ENCODE peak calls at places on chromosomes 11 and 22, in seven cellular contexts. A, Y, W, K, B, E and O are unnamed samples.

GRCh38 chr11:125621995-125622394 is 3.0 kb upstream of the CHEK1 start:
- DNase-seq in K (no peak), Y (peak), W (peak), E (no peak), B (no peak), A (no peak), O (no peak)

GRCh38 chr11:75320046-75320618 is 31.3 kb downstream of the ARRB1 start:
- DNase-seq in K (no peak), Y (no peak), B (no peak), A (no peak), W (no peak), E (no peak), O (no peak)

GRCh38 chr22:19919701-19920363 is 21.7 kb upstream of the COMT start:
- DNase-seq in E (no peak), K (no peak), B (no peak), A (no peak), W (no peak), Y (no peak), O (no peak)

GRCh38 chr11:14342906-14343305 is 16.1 kb downstream of the RRAS2 start:
- DNase-seq in A (no peak), E (no peak), K (no peak), B (no peak), W (peak), Y (no peak), O (no peak)

GRCh38 chr11:593347-593746 is 17.1 kb downstream of the PHRF1 start:
- DNase-seq in Y (no peak), A (no peak), W (no peak), K (no peak), B (no peak), E (no peak), O (no peak)

GRCh38 chr11:15665368-15665871 is 550.7 kb downstream of the INSC start:
- DNase-seq in W (peak), B (no peak), A (no peak), E (no peak), Y (peak), K (no peak), O (no peak)

GRCh38 chr11:46475041-46475925 is 83.7 kb upstream of the CHRM4 start:
- DNase-seq in E (no peak), Y (no peak), B (no peak), W (no peak), K (no peak), A (no peak), O (no peak)

GRCh38 chr22:46829140-46829891 is 66.9 kb downstream of the TBC1D22A start:
- DNase-seq in B (no peak), K (no peak), W (peak), Y (peak), A (no peak), E (no peak), O (no peak)

GRCh38 chr11:19281041-19281440 is 40.3 kb upstream of the E2F8 start:
- DNase-seq in W (no peak), B (no peak), K (no peak), A (no peak), E (no peak), Y (no peak), O (no peak)

GRCh38 chr11:130434521-130435223 is 6.3 kb upstream of the ADAMTS8 start:
- DNase-seq in Y (peak), B (peak), K (peak), A (peak), E (peak), W (peak), O (peak)

GRCh38 chr11:13772223-13773046 is 104.0 kb downstream of the FAR1 start:
- DNase-seq in Y (peak), W (peak), E (no peak), K (peak), B (no peak), A (peak), O (peak)

GRCh38 chr11:64378335-64378884 is 19.4 kb downstream of the RPS6KA4 start:
- DNase-seq in E (no peak), Y (no peak), K (no peak), A (no peak), W (peak), B (no peak), O (no peak)

GRCh38 chr22:43262990-43263644 is 76.2 kb upstream of the TTLL12 start:
- DNase-seq in A (no peak), Y (no peak), W (peak), E (no peak), K (peak), B (peak), O (peak)

GRCh38 chr11:37788141-37788877 is 1190.3 kb upstream of the RAG2 start:
- DNase-seq in B (no peak), E (no peak), K (no peak), W (peak), Y (peak), A (no peak), O (no peak)

GRCh38 chr11:2420502-2421225 is 20.1 kb downstream of the TSSC4 start:
- DNase-seq in W (peak), A (no peak), K (peak), B (peak), E (peak), Y (peak), O (peak)

GRCh38 chr22:39349967-39350802 is at the start of gene SYNGR1:
- DNase-seq in W (no peak), E (peak), A (no peak), K (no peak), Y (no peak), B (peak), O (peak)

GRCh38 chr11:117528061-117528780 is 200.6 kb downstream of the CEP164 start:
- DNase-seq in A (no peak), Y (no peak), W (no peak), K (no peak), E (no peak), B (no peak), O (no peak)

GRCh38 chr11:47186076-47186936 is at the start of gene PACSIN3:
- DNase-seq in A (no peak), W (peak), Y (peak), E (peak), B (peak), K (peak), O (peak)

GRCh38 chr11:78350646-78351165 is 66.9 kb downstream of the GAB2 start:
- DNase-seq in K (no peak), E (no peak), W (peak), A (no peak), B (no peak), Y (no peak), O (peak)

GRCh38 chr11:102138677-102139076 is 28.4 kb downstream of the YAP1 start:
- DNase-seq in E (no peak), Y (peak), A (no peak), B (no peak), W (peak), K (no peak), O (no peak)

GRCh38 chr22:31104869-31105268 is 2.5 kb downstream of the SELENOM start:
- DNase-seq in Y (no peak), E (peak), K (peak), W (no peak), B (no peak), A (no peak), O (peak)
- TF ChIP-seq CTCF in Y (no peak), E (no peak), K (peak), W (no peak), B (peak), A (no peak), O (peak)

GRCh38 chr11:105609341-105609781 is 512 bp upstream of the GRIA4 start:
- DNase-seq in Y (peak), E (no peak), B (no peak), W (peak), K (peak), A (no peak), O (peak)
- TF ChIP-seq CTCF in Y (peak), E (no peak), B (no peak), W (peak), K (peak), A (peak), O (no peak)

GRCh38 chr11:103682318-103683184 is 353.9 kb upstream of the DDI1 start:
- DNase-seq in W (peak), Y (peak), A (peak), E (peak), B (peak), K (peak), O (peak)
- TF ChIP-seq CTCF in W (peak), Y (peak), A (peak), E (peak), B (peak), K (peak), O (peak)

GRCh38 chr11:115672412-115672811 is 168.2 kb upstream of the CADM1 start:
- DNase-seq in E (no peak), A (no peak), W (no peak), Y (no peak), K (no peak), B (no peak), O (no peak)
- TF ChIP-seq CTCF in E (no peak), A (no peak), W (no peak), Y (no peak), K (no peak), B (no peak), O (no peak)

GRCh38 chr11:32563600-32563959 is 20.1 kb upstream of the EIF3M start:
- DNase-seq in W (no peak), E (no peak), K (no peak), A (no peak), B (no peak), Y (no peak), O (no peak)
- TF ChIP-seq CTCF in W (no peak), E (no peak), K (no peak), A (no peak), B (no peak), Y (no peak), O (no peak)

GRCh38 chr11:20754957-20755356 is 85.6 kb downstream of the NELL1 start:
- DNase-seq in Y (no peak), K (no peak), B (no peak), E (no peak), W (no peak), A (no peak), O (no peak)
- TF ChIP-seq CTCF in Y (no peak), K (no peak), B (no peak), E (no peak), W (no peak), A (peak), O (no peak)

DNA sequence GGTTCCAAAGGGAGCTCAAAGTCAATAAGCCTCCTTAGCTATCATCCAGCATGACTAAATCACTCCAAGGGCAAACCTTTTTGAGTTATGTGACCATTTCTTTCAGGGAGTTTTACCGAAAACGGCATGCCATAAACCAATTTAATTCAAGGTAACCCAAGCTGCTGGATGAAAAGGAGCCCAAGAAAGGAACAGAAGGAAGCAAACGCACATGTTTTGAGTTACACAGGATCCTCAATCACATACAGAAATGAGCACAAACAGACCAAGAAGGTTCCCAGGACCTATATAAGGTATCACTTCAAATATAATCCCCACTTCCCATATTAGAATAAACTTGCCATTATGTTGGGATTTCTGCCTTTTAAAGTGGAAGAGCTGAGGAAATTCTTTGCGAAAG is 70.8 kb downstream of the CADM1 start:
- DNase-seq in E (no peak), Y (no peak), K (no peak), B (no peak), W (no peak), A (no peak), O (no peak)
- TF ChIP-seq CTCF in E (no peak), Y (no peak), K (no peak), B (no peak), W (no peak), A (no peak), O (no peak)

GRCh38 chr11:133064961-133065360 is 467.3 kb downstream of the OPCML start:
- DNase-seq in Y (no peak), A (no peak), E (no peak), B (no peak), W (no peak), K (no peak), O (peak)

GRCh38 chr11:133058501-133058900 is 473.8 kb downstream of the OPCML start:
- DNase-seq in K (no peak), Y (no peak), W (no peak), B (no peak), A (no peak), E (no peak), O (no peak)

GRCh38 chr11:133065847-133066485 is 466.3 kb downstream of the OPCML start:
- DNase-seq in A (no peak), K (no peak), E (no peak), B (no peak), W (no peak), Y (no peak), O (no peak)

GRCh38 chr11:133070053-133070713 is 462.1 kb downstream of the OPCML start:
- DNase-seq in W (no peak), K (no peak), Y (no peak), A (no peak), B (no peak), E (no peak), O (no peak)

GRCh38 chr11:133064152-133064877 is 468.0 kb downstream of the OPCML start:
- DNase-seq in K (peak), Y (no peak), W (peak), B (peak), A (no peak), E (peak), O (peak)
- TF ChIP-seq CTCF in K (no peak), Y (no peak), W (peak), B (peak), A (peak), E (peak), O (peak)

GRCh38 chr11:26944866-26945664 is 48.8 kb upstream of the FIBIN start:
- DNase-seq in Y (no peak), A (no peak), W (peak), K (no peak), B (no peak), E (no peak), O (no peak)
- TF ChIP-seq CTCF in Y (no peak), A (no peak), W (no peak), K (no peak), B (no peak), E (no peak), O (no peak)

GRCh38 chr11:65588199-65589054 is 7.2 kb downstream of the KCNK7 start:
- DNase-seq in B (peak), K (peak), Y (peak), A (no peak), W (peak), E (peak), O (peak)
- TF ChIP-seq CTCF in B (peak), K (peak), Y (peak), A (no peak), W (peak), E (peak), O (peak)